ENCODE peak calls at places on chromosomes 16 and 17, in six cellular contexts. One of them, this sample, is unnamed.

GRCh38 chr17:44360826-44361225 is 2.8 kb downstream of the FAM171A2 start:
- DNase-seq in activated gamma-delta T cell treated with Interleukin-2 at 50 U/mL for 16 hours: no peak
- DNase-seq in adrenal gland: no peak
- DNase-seq in stimulated activated CD4-positive, alpha-beta T cell treated with anti-CD3 and anti-CD28 coated beads, Interleukin-2, amount 100 ng/mL, for 24 hours: no peak
- DNase-seq in GM20000: no peak
- DNase-seq in endodermal cell: no peak
- DNase-seq in this sample: no peak

GRCh38 chr16:3364774-3365427 is 9.2 kb downstream of the OR2C1 start:
- DNase-seq in stimulated activated CD4-positive, alpha-beta T cell treated with anti-CD3 and anti-CD28 coated beads, Interleukin-2, amount 100 ng/mL, for 24 hours: peak; percentile 87
- DNase-seq in endodermal cell: peak; percentile 45
- DNase-seq in adrenal gland: peak; percentile 96
- DNase-seq in GM20000: peak; percentile 82
- DNase-seq in activated gamma-delta T cell treated with Interleukin-2 at 50 U/mL for 16 hours: peak; percentile 76
- DNase-seq in this sample: peak; percentile 36

GRCh38 chr17:50893183-50893993 is 27.2 kb upstream of the TOB1 start:
- DNase-seq in stimulated activated CD4-positive, alpha-beta T cell treated with anti-CD3 and anti-CD28 coated beads, Interleukin-2, amount 100 ng/mL, for 24 hours: no peak
- DNase-seq in activated gamma-delta T cell treated with Interleukin-2 at 50 U/mL for 16 hours: no peak
- DNase-seq in adrenal gland: no peak
- DNase-seq in GM20000: no peak
- DNase-seq in endodermal cell: peak; percentile 55
- DNase-seq in this sample: no peak

GRCh38 chr16:57747996-57748395 is 12.4 kb downstream of the KATNB1 start:
- DNase-seq in activated gamma-delta T cell treated with Interleukin-2 at 50 U/mL for 16 hours: no peak
- DNase-seq in GM20000: no peak
- DNase-seq in endodermal cell: no peak
- DNase-seq in stimulated activated CD4-positive, alpha-beta T cell treated with anti-CD3 and anti-CD28 coated beads, Interleukin-2, amount 100 ng/mL, for 24 hours: no peak
- DNase-seq in adrenal gland: no peak
- DNase-seq in this sample: no peak

GRCh38 chr16:2296662-2297505 is 29.0 kb upstream of the RNPS1 start:
- DNase-seq in activated gamma-delta T cell treated with Interleukin-2 at 50 U/mL for 16 hours: no peak
- DNase-seq in GM20000: peak; percentile 65
- DNase-seq in stimulated activated CD4-positive, alpha-beta T cell treated with anti-CD3 and anti-CD28 coated beads, Interleukin-2, amount 100 ng/mL, for 24 hours: peak; percentile 23
- DNase-seq in endodermal cell: peak; percentile 81
- DNase-seq in adrenal gland: peak; percentile 91
- DNase-seq in this sample: peak; percentile 71

GRCh38 chr16:29011112-29011511 is 26.3 kb downstream of the LAT start:
- DNase-seq in stimulated activated CD4-positive, alpha-beta T cell treated with anti-CD3 and anti-CD28 coated beads, Interleukin-2, amount 100 ng/mL, for 24 hours: no peak
- DNase-seq in endodermal cell: peak; percentile 78
- DNase-seq in activated gamma-delta T cell treated with Interleukin-2 at 50 U/mL for 16 hours: no peak
- DNase-seq in GM20000: no peak
- DNase-seq in adrenal gland: no peak
- DNase-seq in this sample: peak; percentile 63

GRCh38 chr17:27552467-27552779 is 78.6 kb upstream of the LGALS9 start:
- DNase-seq in activated gamma-delta T cell treated with Interleukin-2 at 50 U/mL for 16 hours: no peak
- DNase-seq in endodermal cell: peak; percentile 80
- DNase-seq in adrenal gland: no peak
- DNase-seq in stimulated activated CD4-positive, alpha-beta T cell treated with anti-CD3 and anti-CD28 coated beads, Interleukin-2, amount 100 ng/mL, for 24 hours: no peak
- DNase-seq in GM20000: no peak
- DNase-seq in this sample: no peak

GRCh38 chr17:16997514-16998429 is 25.9 kb upstream of the TNFRSF13B start:
- DNase-seq in stimulated activated CD4-positive, alpha-beta T cell treated with anti-CD3 and anti-CD28 coated beads, Interleukin-2, amount 100 ng/mL, for 24 hours: no peak
- DNase-seq in activated gamma-delta T cell treated with Interleukin-2 at 50 U/mL for 16 hours: peak; percentile 76
- DNase-seq in adrenal gland: no peak
- DNase-seq in endodermal cell: no peak
- DNase-seq in GM20000: no peak
- DNase-seq in this sample: no peak

GRCh38 chr16:78257376-78257728 is 157.9 kb downstream of the WWOX start:
- DNase-seq in activated gamma-delta T cell treated with Interleukin-2 at 50 U/mL for 16 hours: no peak
- DNase-seq in endodermal cell: peak; percentile 69
- DNase-seq in stimulated activated CD4-positive, alpha-beta T cell treated with anti-CD3 and anti-CD28 coated beads, Interleukin-2, amount 100 ng/mL, for 24 hours: no peak
- DNase-seq in GM20000: no peak
- DNase-seq in adrenal gland: no peak
- DNase-seq in this sample: no peak

GRCh38 chr16:457732-458400 is 32.4 kb downstream of the RAB11FIP3 start:
- DNase-seq in activated gamma-delta T cell treated with Interleukin-2 at 50 U/mL for 16 hours: no peak
- DNase-seq in adrenal gland: no peak
- DNase-seq in endodermal cell: peak; percentile 69
- DNase-seq in GM20000: no peak
- DNase-seq in stimulated activated CD4-positive, alpha-beta T cell treated with anti-CD3 and anti-CD28 coated beads, Interleukin-2, amount 100 ng/mL, for 24 hours: no peak
- DNase-seq in this sample: no peak

GRCh38 chr17:15649861-15650391 is 30.4 kb upstream of the FBXW10B start:
- DNase-seq in GM20000: no peak
- DNase-seq in adrenal gland: peak; percentile 77
- DNase-seq in endodermal cell: peak; percentile 40
- DNase-seq in stimulated activated CD4-positive, alpha-beta T cell treated with anti-CD3 and anti-CD28 coated beads, Interleukin-2, amount 100 ng/mL, for 24 hours: no peak
- DNase-seq in activated gamma-delta T cell treated with Interleukin-2 at 50 U/mL for 16 hours: no peak
- DNase-seq in this sample: no peak

GRCh38 chr16:10828851-10829331 is 10.3 kb upstream of the TVP23A start:
- DNase-seq in GM20000: no peak
- DNase-seq in endodermal cell: peak; percentile 55
- DNase-seq in adrenal gland: peak; percentile 98
- DNase-seq in activated gamma-delta T cell treated with Interleukin-2 at 50 U/mL for 16 hours: no peak
- DNase-seq in stimulated activated CD4-positive, alpha-beta T cell treated with anti-CD3 and anti-CD28 coated beads, Interleukin-2, amount 100 ng/mL, for 24 hours: no peak
- DNase-seq in this sample: no peak

GRCh38 chr17:13788385-13788784 is 186.7 kb upstream of the HS3ST3A1 start:
- DNase-seq in activated gamma-delta T cell treated with Interleukin-2 at 50 U/mL for 16 hours: no peak
- DNase-seq in adrenal gland: no peak
- DNase-seq in endodermal cell: no peak
- DNase-seq in GM20000: no peak
- DNase-seq in stimulated activated CD4-positive, alpha-beta T cell treated with anti-CD3 and anti-CD28 coated beads, Interleukin-2, amount 100 ng/mL, for 24 hours: no peak
- DNase-seq in this sample: no peak

GRCh38 chr17:66474258-66474657 is 171.8 kb downstream of the PRKCA start:
- DNase-seq in activated gamma-delta T cell treated with Interleukin-2 at 50 U/mL for 16 hours: no peak
- DNase-seq in GM20000: no peak
- DNase-seq in stimulated activated CD4-positive, alpha-beta T cell treated with anti-CD3 and anti-CD28 coated beads, Interleukin-2, amount 100 ng/mL, for 24 hours: no peak
- DNase-seq in adrenal gland: no peak
- DNase-seq in endodermal cell: peak; percentile 74
- DNase-seq in this sample: peak; percentile 59

GRCh38 chr16:90022209-90023077 is 3.2 kb upstream of the DBNDD1 start:
- DNase-seq in endodermal cell: peak; percentile 75
- DNase-seq in stimulated activated CD4-positive, alpha-beta T cell treated with anti-CD3 and anti-CD28 coated beads, Interleukin-2, amount 100 ng/mL, for 24 hours: peak; percentile 81
- DNase-seq in GM20000: peak; percentile 97
- DNase-seq in activated gamma-delta T cell treated with Interleukin-2 at 50 U/mL for 16 hours: peak; percentile 67
- DNase-seq in adrenal gland: peak; percentile 91
- DNase-seq in this sample: peak; percentile 76

GRCh38 chr17:34740516-34740915 is 161.1 kb downstream of the TMEM132E start:
- DNase-seq in endodermal cell: peak; percentile 17
- DNase-seq in adrenal gland: no peak
- DNase-seq in stimulated activated CD4-positive, alpha-beta T cell treated with anti-CD3 and anti-CD28 coated beads, Interleukin-2, amount 100 ng/mL, for 24 hours: no peak
- DNase-seq in GM20000: no peak
- DNase-seq in activated gamma-delta T cell treated with Interleukin-2 at 50 U/mL for 16 hours: no peak
- DNase-seq in this sample: peak; percentile 19

GRCh38 chr16:46884513-46885293 is 541 bp downstream of the GPT2 start:
- DNase-seq in stimulated activated CD4-positive, alpha-beta T cell treated with anti-CD3 and anti-CD28 coated beads, Interleukin-2, amount 100 ng/mL, for 24 hours: peak; percentile 23
- DNase-seq in GM20000: no peak
- DNase-seq in activated gamma-delta T cell treated with Interleukin-2 at 50 U/mL for 16 hours: no peak
- DNase-seq in adrenal gland: peak; percentile 27
- DNase-seq in endodermal cell: peak; percentile 68
- DNase-seq in this sample: no peak